ENCODE peak calls at places on chromosomes 4 and X, in four cellular contexts. A is GM12878, M is H1, X is K562. H is an unnamed sample.

GRCh38 chr4:145531791-145532190 is 50.1 kb downstream of the SMAD1 start:
- DNase-seq in A (no peak), M (no peak), X (no peak), H (no peak)

GRCh38 chr4:4457803-4458550 is 71.1 kb downstream of the NSG1 start:
- DNase-seq in M (no peak), X (no peak), A (no peak), H (no peak)

GRCh38 chr4:110636677-110637407 is 14.0 kb upstream of the PITX2 start:
- DNase-seq in M (no peak), A (no peak), X (no peak), H (peak; percentile 57)

GRCh38 chr4:41072021-41072777 is 142.1 kb downstream of the APBB2 start:
- DNase-seq in A (peak; percentile 52), X (no peak), M (no peak), H (no peak)

GRCh38 chrX:3184176-3184930 is 143.1 kb downstream of the ARSF start:
- DNase-seq in A (no peak), M (no peak), X (no peak), H (no peak)

GRCh38 chr4:34850983-34851382 is 1393.3 kb downstream of the ARAP2 start:
- DNase-seq in A (no peak), M (no peak), X (no peak), H (no peak)

GRCh38 chr4:66160606-66161005 is 490.3 kb upstream of the EPHA5 start:
- DNase-seq in X (no peak), A (no peak), M (no peak), H (no peak)

GRCh38 chrX:103607385-103608304 is at the start of gene TCEAL3:
- DNase-seq in X (no peak), M (no peak), A (no peak), H (no peak)

GRCh38 chrX:136528645-136529315 is 3.2 kb upstream of the VGLL1 start:
- DNase-seq in X (peak; percentile 64), A (no peak), M (no peak), H (no peak)

GRCh38 chrX:43703211-43703791 is 47.2 kb downstream of the MAOA start:
- DNase-seq in A (no peak), M (no peak), X (no peak), H (no peak)

GRCh38 chrX:132443736-132444135 is 45.1 kb downstream of the MBNL3 start:
- DNase-seq in M (no peak), X (no peak), A (no peak), H (no peak)

GRCh38 chr4:89438102-89438831 is 130.7 kb upstream of the GPRIN3 start:
- DNase-seq in M (peak; percentile 31), X (peak; percentile 50), A (peak; percentile 9), H (peak; percentile 72)

GRCh38 chr4:118954246-118954645 is 65.6 kb downstream of the SYNPO2 start:
- DNase-seq in X (no peak), A (no peak), M (no peak), H (peak; percentile 15)

GRCh38 chr4:140330311-140330900 is 43.0 kb upstream of the SCOC start:
- DNase-seq in A (no peak), M (no peak), X (peak; percentile 29), H (peak; percentile 44)

GRCh38 chrX:107589243-107589642 is 39.1 kb upstream of the PRPS1 start:
- DNase-seq in X (no peak), A (no peak), M (no peak), H (no peak)

GRCh38 chr4:150078996-150079581 is 844 bp downstream of the DCLK2 start:
- DNase-seq in X (no peak), A (no peak), M (peak; percentile 21), H (no peak)

GRCh38 chr4:518569-519083 is 19.6 kb downstream of the PIGG start:
- DNase-seq in X (no peak), M (no peak), A (no peak), H (no peak)

GRCh38 chrX:42992199-42992943 is 214.4 kb upstream of the PPP1R2C start:
- DNase-seq in X (no peak), M (no peak), A (no peak), H (no peak)

GRCh38 chrX:2272337-2272736 is 228.4 kb downstream of the DHRSX start:
- DNase-seq in X (no peak), M (no peak), A (no peak), H (no peak)

GRCh38 chr4:91963489-91963888 is 340.3 kb upstream of the GRID2 start:
- DNase-seq in X (no peak), M (no peak), A (no peak), H (no peak)

GRCh38 chr4:25441519-25442117 is 64.6 kb downstream of the ANAPC4 start:
- DNase-seq in X (peak; percentile 65), M (no peak), A (no peak), H (peak; percentile 52)
- TF ChIP-seq EGR1 in X (no peak), M (no peak), A (no peak), H (no peak)

GRCh38 chr4:157045507-157046127 is 30.3 kb upstream of the GLRB start:
- DNase-seq in M (no peak), X (peak; percentile 6), A (no peak), H (peak; percentile 46)

GRCh38 chr4:157040380-157040779 is 35.6 kb upstream of the GLRB start:
- DNase-seq in X (no peak), M (no peak), A (no peak), H (no peak)

GRCh38 chr4:157048248-157048647 is 27.7 kb upstream of the GLRB start:
- DNase-seq in X (no peak), A (no peak), M (no peak), H (no peak)

DNA sequence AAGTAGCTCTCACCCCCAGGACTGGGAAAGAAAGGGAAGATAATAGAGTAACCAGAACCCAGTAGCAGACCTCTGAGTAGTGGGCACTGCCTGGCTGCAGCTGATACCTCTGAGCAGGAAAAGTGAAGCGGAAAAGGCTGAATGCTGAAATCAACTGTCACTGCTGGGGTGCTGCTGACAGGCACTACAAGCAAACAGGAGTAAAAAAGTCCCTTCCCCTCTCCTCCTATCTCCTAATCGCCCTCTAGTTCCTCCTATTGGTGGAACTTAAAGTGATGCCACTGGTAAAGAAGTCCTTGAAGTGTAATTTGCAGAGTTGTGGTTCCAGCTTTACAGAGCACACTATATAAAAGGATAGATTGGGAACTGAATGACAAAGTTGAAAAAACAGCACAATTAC is 32.8 kb upstream of the GLRB start:
- DNase-seq in M (no peak), A (no peak), X (no peak), H (no peak)
- TF ChIP-seq RAD21 in M (peak; percentile 39), A (no peak), X (no peak), H (no peak)

DNA sequence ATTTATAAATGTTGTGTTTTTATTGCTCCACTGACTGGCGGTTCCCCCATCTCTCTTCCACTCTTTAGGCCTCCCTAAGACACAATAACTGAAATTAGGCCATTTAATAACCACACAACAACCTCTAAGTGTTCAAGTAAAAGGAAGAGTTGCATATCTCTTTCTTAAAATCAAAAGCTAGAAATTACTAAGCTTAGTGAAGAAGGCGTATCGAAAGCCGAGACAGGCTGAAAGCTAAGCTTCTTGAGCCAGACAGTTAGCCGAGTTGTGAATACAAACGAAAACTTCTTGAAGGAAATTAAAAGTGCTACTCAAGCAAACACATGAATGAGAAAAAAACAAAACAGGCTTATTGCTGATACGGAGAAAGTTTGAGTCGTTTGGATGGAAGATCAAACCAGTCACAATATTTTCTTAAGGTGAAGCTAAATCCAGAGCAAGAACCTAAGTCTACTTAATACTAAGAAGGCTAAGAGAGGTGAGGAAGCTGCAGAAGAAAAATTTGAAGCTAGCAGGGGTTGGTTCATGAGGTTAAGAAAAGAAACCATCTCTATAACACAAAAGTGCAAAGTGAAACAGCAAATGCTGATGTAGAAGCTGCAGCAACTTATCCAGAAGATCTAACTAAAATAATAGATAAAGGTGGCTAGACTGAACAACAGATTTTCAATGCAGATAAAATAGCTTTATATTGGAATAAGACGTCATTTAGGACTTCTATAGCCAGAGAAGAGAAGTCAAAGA is 194.0 kb upstream of the TTC29 start:
- DNase-seq in X (no peak), M (no peak), A (no peak), H (no peak)
- TF ChIP-seq EGR1 in X (no peak), M (no peak), A (no peak), H (no peak)

DNA sequence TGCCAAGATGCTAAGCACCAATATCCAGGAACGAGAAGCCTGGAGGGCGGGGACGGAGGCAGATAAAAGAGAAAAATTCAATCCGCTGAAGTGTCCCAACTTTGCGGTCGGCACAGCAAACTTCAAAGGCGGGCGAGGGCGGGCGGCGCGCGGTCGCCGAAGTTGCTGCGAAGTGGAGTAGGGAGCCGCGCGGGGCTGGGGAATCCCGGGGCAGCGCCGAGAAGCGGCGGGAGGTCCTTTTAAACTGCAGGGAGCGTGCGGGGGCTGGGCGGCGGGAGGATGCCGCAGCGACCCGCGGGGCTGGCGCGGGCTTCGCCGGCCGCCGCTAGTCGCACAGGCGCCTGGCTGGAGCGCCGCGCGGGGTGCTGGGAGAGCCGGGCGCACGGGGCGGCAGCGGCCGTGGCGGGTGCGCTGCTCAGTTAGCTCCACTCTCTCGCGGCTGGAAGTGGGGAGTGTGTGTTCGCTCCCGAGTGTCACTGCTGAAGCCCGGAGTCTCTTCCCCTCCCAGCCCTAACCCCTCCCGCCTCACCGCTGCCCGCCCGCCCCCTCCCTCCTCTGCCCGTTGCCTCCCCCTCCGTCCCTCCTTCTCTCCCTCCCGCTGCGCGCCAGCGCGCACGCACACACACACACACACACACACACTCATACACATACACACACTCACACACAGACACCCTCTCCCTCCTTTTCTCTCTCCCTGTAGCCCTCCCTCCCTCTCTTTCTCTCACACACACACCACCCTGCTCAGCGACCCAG is at the start of gene NDNF:
- DNase-seq in A (no peak), M (no peak), X (no peak), H (no peak)
- TF ChIP-seq RAD21 in A (no peak), M (no peak), X (no peak), H (no peak)

DNA sequence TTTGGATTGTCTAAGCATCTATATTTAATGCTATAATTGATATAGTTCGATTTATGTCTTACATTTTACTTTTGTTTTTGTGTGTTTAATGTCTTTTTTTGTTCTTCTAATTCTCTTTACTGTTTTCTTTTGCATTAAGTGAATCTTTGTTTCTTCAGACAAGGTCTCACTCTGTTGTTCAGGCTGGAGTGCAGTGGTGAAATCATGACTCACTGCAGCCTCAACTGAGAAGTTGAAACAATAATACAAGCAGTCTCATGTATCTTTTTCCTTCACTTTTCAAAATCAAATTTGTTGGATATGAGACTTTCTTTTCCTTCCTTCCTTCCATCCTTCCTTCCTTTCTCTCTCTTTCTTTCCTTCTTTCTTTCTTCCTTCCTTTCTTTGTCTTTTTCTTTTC is 1401.6 kb downstream of the ADGRL3 start:
- DNase-seq in A (no peak), M (no peak), X (no peak), H (no peak)
- TF ChIP-seq EGR1 in A (no peak), M (no peak), X (no peak), H (no peak)

DNA sequence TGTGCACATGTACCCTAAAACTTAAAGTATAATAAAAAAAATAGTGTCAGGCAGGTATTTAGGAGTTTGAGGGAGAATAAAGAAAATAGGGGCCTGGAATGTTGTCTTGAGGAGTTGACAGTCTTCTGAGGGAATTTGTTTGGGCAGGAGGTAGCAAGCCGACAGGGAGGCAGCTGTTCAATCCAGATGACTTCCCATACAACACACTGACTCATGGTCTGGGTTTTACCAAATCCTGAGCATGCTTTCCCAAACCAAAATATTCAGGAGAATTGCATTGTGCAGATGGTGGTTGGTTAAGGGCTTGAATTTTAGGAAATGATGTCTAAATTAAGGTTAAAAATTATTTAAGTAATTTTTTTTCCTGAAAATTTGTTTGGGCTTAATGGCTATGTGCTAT is 430.0 kb downstream of the INPP4B start:
- DNase-seq in X (no peak), M (no peak), A (no peak), H (no peak)
- TF ChIP-seq RAD21 in X (no peak), M (no peak), A (no peak), H (no peak)

GRCh38 chr4:43496188-43496587 is 603.7 kb downstream of the GRXCR1 start:
- DNase-seq in X (no peak), A (no peak), M (no peak), H (no peak)

GRCh38 chr4:43496602-43497001 is 604.1 kb downstream of the GRXCR1 start:
- DNase-seq in M (no peak), A (no peak), X (no peak), H (no peak)
- TF ChIP-seq EGR1 in M (no peak), A (no peak), X (no peak), H (no peak)